ENCODE peak calls at places on chromosome 10, in four cellular contexts. R is IMR-90, W is right lobe of liver, V is esophagus muscularis mucosa. G is an unnamed sample.

GRCh38 chr10:124562425-124563060 is 100.9 kb downstream of the LHPP start:
- DNase-seq in V (no peak), R (no peak), W (no peak), G (no peak)

GRCh38 chr10:79608505-79609375 is 2.0 kb upstream of the SFTPA1 start:
- DNase-seq in R (peak), W (peak), V (peak), G (no peak)

GRCh38 chr10:60140681-60141632 is 234.6 kb upstream of the CCDC6 start:
- DNase-seq in R (peak), W (no peak), V (no peak), G (peak)

GRCh38 chr10:132554053-132554990 is 16.7 kb downstream of the INPP5A start:
- DNase-seq in W (no peak), R (no peak), V (no peak), G (no peak)

GRCh38 chr10:99809931-99810615 is 27.6 kb downstream of the ABCC2 start:
- DNase-seq in W (no peak), V (peak), R (peak), G (no peak)

GRCh38 chr10:7756360-7756992 is 31.3 kb downstream of the KIN start:
- DNase-seq in W (peak), V (no peak), R (peak), G (no peak)

GRCh38 chr10:36345770-36346169 is 703.7 kb upstream of the FZD8 start:
- DNase-seq in R (peak), W (no peak), V (no peak), G (no peak)

GRCh38 chr10:106894675-106895074 is 269.8 kb downstream of the SORCS1 start:
- DNase-seq in R (no peak), V (no peak), W (no peak), G (no peak)

GRCh38 chr10:108060246-108060645 is 895.7 kb upstream of the SORCS1 start:
- DNase-seq in V (no peak), R (no peak), W (no peak), G (no peak)

GRCh38 chr10:102523250-102524029 is 19.7 kb downstream of the SUFU start:
- DNase-seq in V (no peak), R (peak), W (no peak), G (peak)

GRCh38 chr10:23469596-23470237 is 30.8 kb downstream of the OTUD1 start:
- DNase-seq in V (no peak), R (no peak), W (no peak), G (no peak)

GRCh38 chr10:118958984-118959916 is 70.3 kb upstream of the NANOS1 start:
- DNase-seq in R (peak), V (no peak), W (no peak), G (peak)

GRCh38 chr10:110357871-110358270 is 53.2 kb upstream of the SMNDC1 start:
- DNase-seq in R (no peak), W (no peak), V (no peak), G (no peak)

GRCh38 chr10:128373071-128373749 is 247.0 kb upstream of the MKI67 start:
- DNase-seq in R (no peak), W (no peak), V (peak), G (no peak)

GRCh38 chr10:2928219-2928840 is 139.0 kb upstream of the PFKP start:
- DNase-seq in W (peak), V (no peak), R (peak), G (peak)

GRCh38 chr10:13882112-13882711 is 295.4 kb downstream of the PRPF18 start:
- DNase-seq in W (peak), R (peak), V (no peak), G (peak)

GRCh38 chr10:102001435-102002068 is 54.4 kb downstream of the ARMH3 start:
- DNase-seq in V (no peak), W (no peak), R (no peak), G (no peak)

GRCh38 chr10:15267496-15267895 is 99.0 kb upstream of the NMT2 start:
- DNase-seq in R (no peak), V (no peak), W (no peak), G (no peak)

GRCh38 chr10:103765168-103765567 is 90.2 kb downstream of the SH3PXD2A start:
- DNase-seq in V (no peak), R (peak), W (no peak), G (peak)

GRCh38 chr10:132185601-132186487 is 904 bp upstream of the DPYSL4 start:
- DNase-seq in V (no peak), W (no peak), R (peak), G (no peak)

GRCh38 chr10:114604357-114605129 is 53.5 kb downstream of the ABLIM1 start:
- DNase-seq in R (no peak), W (no peak), V (no peak), G (no peak)

GRCh38 chr10:119687192-119688032 is 36.2 kb downstream of the BAG3 start:
- DNase-seq in W (no peak), V (no peak), R (no peak), G (no peak)

GRCh38 chr10:26432938-26433337 is 5.2 kb upstream of the APBB1IP start:
- DNase-seq in R (no peak), V (no peak), W (no peak), G (no peak)

GRCh38 chr10:71497802-71498326 is 101.1 kb downstream of the CDH23 start:
- DNase-seq in W (no peak), V (no peak), R (no peak), G (no peak)

GRCh38 chr10:109696462-109696861 is 226.8 kb downstream of the XPNPEP1 start:
- DNase-seq in V (no peak), R (no peak), W (no peak), G (no peak)

GRCh38 chr10:58266003-58266825 is 1.5 kb downstream of the IPMK start:
- DNase-seq in V (no peak), W (no peak), R (peak), G (peak)

GRCh38 chr10:74827045-74827441 is 643 bp downstream of the KAT6B start:
- DNase-seq in R (no peak), V (no peak), W (no peak), G (no peak)

GRCh38 chr10:74825371-74826141 is 844 bp upstream of the KAT6B start:
- DNase-seq in V (peak), R (no peak), W (no peak), G (peak)

GRCh38 chr10:74825033-74825370 is 1.4 kb upstream of the KAT6B start:
- DNase-seq in V (no peak), W (peak), R (no peak), G (peak)

GRCh38 chr10:74827694-74828093 is 1.3 kb downstream of the KAT6B start:
- DNase-seq in R (no peak), W (no peak), V (no peak), G (no peak)

DNA sequence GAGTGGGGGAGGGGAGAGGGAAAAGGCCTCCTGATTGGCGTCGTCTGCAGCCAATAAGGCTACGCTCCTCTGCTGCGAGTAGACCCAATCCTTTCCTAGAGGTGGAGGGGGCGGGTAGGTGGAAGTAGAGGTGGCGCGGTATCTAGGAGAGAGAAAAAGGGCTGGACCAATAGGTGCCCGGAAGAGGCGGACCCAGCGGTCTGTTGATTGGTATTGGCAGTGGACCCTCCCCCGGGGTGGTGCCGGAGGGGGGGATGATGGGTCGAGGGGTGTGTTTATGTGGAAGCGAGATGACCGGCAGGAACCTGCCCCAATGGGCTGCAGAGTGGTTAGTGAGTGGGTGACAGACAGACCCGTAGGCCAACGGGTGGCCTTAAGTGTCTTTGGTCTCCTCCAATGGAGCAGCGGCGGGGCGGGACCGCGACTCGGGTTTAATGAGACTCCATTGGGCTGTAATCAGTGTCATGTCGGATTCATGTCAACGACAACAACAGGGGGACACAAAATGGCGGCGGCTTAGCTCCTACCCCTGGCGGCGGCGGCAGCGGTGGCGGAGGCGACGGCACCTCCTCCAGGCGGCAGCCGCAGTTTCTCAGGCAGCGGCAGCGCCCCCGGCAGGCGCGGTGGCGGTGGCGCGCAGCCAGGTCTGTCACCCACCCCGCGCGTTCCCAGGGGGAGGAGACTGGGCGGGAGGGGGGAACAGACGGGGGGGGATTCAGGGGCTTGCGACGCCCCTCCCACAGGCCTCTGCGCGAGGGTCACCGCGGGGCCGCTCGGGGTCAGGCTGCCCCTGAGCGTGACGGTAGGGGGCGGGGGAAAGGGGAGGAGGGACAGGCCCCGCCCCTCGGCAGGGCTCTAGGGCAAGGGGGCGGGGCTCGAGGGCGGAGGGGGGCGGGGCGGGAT is at the start of gene KAT6B:
- DNase-seq in W (peak), V (peak), R (peak), G (peak)
- TF ChIP-seq POLR2A in W (peak), V (no peak), R (peak), G (peak)

DNA sequence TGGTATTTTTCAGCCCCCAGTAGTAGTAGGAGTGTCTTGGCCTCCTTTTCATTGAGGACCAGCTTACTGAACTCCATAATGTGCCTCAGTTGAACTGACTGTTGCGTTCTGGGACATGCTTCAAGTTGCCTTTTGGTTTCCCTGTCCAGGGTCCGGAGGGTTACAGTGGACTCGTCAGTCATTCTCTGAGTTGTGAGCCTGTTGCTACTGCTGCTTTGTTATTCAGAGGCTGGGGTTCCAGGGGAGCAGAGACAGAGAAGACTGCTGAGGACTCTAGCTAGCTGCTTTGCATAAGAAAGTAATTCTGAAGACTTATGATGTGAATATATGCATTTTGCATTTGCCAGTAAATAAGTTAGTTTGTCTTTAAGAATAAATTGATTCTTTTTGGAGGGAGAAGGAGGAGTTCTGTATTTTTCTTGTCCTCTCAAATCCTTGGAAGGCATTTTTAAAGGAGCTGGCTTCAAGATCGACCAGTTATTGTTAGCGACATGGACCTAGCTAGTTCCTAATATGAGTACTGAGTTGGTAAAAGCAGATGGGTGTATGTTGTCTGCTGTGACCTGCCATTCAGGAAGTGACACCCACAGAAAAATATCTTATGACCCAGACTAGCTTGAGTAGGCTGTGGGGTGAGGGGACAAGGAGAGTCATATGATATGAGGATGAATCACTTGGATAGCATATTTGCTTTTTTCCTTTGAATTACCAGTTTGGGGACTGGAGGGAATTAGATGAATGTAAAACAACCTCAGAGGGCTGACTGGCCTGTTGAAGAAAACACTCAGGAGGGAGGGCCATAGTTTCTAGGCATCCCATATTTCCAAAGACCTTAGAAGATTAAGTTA is 8.3 kb downstream of the PI4K2A start:
- DNase-seq in R (peak), V (no peak), W (no peak), G (peak)
- TF ChIP-seq POLR2A in R (peak), V (no peak), W (peak), G (no peak)

GRCh38 chr10:73797324-73798025 is 12.1 kb downstream of the ZSWIM8 start:
- DNase-seq in V (no peak), R (no peak), W (peak), G (no peak)

GRCh38 chr10:73799899-73800559 is 11.4 kb downstream of the NDST2 start:
- DNase-seq in R (no peak), V (no peak), W (peak), G (no peak)

GRCh38 chr10:73798927-73799563 is 12.4 kb downstream of the NDST2 start:
- DNase-seq in W (peak), R (no peak), V (no peak), G (no peak)

GRCh38 chr10:73796766-73797165 is 11.4 kb downstream of the ZSWIM8 start:
- DNase-seq in W (peak), R (no peak), V (no peak), G (no peak)

DNA sequence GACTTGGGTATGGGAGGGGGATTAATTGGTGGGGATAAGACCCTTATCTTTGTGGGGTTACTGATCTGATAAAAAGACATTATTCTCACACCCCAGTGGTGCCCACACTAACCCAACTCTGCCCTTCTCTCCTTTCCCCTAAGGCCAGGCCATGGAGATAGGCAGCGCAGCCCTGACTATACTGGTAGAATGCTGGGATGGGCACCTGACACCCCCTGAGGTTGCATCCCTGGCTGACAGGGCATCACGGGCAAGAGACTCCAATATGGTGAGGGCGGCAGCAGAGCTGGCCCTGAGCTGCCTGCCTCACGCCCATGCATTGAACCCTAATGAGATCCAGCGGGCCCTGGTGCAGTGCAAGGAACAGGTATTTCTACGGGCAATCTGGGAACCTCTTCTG is 12.7 kb downstream of the ZSWIM8 start:
- DNase-seq in W (peak), R (no peak), V (no peak), G (no peak)
- TF ChIP-seq POLR2A in W (no peak), R (no peak), V (no peak), G (no peak)

DNA sequence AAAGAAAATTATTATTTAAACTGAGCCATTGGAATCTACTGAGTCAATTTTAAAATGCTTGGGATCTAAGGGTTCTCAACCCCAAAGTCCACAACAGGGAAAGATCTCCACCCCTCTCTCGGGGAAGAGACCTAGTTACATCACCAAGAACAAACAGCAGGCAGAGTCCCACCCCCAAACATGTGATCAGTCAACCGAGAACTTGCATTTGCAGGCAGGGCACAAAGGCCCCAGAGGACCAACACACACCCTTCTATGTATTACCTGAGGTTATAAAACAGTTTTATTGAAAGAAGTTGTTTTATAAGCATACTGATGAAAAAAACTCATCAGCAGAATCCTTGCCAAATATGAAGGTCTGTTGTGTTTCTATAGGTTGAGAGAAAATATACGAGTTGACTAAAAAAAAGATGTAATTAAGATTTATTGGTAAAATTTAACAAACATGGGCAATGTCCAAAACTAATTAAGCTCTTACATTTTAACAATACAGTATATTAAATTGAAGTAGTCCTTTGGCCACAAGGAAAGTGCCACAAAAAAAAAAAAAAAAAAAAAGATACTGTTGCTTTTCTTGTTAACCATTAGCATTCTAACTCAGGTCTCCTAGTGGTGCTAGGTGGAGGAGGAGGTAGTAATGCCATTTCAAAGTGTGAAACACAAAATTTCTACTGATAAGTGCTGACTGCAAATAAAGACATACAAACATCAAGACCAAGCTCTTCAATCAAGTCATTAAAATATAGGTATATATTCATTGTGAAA is 975 bp upstream of the USP54 start:
- DNase-seq in V (no peak), R (no peak), W (peak), G (peak)
- TF ChIP-seq POLR2A in V (no peak), R (no peak), W (no peak), G (no peak)

GRCh38 chr10:116611153-116611545 is 9.6 kb upstream of the PNLIPRP2 start:
- DNase-seq in V (no peak), R (no peak), W (no peak), G (no peak)
- TF ChIP-seq POLR2A in V (no peak), R (no peak), W (no peak), G (no peak)

DNA sequence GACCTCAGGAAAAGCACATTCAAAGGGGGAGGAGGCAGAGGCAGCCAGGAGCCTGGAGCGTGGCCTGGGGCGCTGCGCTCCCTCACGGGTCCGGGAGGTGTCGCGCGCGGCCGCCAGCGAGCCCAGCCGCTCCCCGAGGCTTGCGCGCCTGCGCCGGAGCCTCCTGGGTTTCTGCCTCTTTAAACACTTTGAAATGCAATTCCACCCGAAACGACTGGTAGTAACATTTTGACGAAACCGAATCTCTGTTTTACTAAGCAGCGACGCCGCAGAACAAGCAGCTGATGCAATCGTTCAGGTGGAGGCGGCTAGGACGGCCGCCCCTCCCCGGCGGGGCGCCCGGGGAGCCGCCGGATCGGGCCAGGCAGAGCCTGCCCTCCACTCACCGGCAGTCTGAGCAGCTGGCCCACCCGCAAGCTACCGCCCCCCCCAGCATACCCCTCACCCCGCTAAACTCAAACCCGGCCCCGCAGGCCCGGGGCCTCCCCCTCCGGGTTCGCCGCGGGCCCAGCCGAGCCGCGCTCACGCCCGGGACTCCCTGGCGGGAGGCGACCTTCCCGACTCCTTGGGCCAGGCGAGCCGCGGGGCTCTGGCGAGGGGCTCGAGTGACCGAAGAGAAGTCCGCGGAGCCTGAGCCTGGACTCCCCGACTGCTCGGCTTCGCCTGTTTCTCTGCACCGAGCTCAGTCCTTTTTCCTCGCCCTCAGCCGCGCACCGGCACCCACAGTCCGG is 3.3 kb downstream of the MKX start:
- DNase-seq in W (peak), R (peak), V (no peak), G (peak)
- TF ChIP-seq POLR2A in W (peak), R (peak), V (no peak), G (no peak)

GRCh38 chr10:30980951-30981616 is 50.6 kb downstream of the ZNF438 start:
- DNase-seq in W (peak), R (peak), V (no peak), G (no peak)
- TF ChIP-seq POLR2A in W (no peak), R (no peak), V (no peak), G (no peak)

DNA sequence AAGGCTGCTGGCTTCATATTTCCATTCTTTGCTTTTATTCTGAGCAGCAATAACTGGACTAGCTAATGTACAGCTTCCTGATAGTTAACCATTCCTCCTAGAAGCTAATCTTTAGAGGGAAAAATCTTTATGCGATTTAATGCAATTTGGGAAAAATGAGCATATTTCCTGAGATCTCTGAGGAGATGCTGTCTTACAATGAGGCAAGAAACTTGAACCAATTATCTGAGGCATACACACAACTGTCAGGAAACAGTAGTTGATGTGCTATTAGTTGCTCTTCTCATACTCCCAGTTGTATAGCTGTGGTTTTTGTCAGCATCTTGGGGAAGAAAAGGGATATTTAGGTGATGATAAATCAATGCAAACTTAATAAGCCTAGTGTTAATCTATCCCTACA is 265.9 kb downstream of the NEBL start:
- DNase-seq in R (no peak), V (no peak), W (no peak), G (no peak)
- TF ChIP-seq POLR2A in R (no peak), V (no peak), W (no peak), G (no peak)